ENCODE peak calls at places on chromosomes 2 and 18, in four cellular contexts. One of them, this sample, is unnamed.

GRCh38 chr2:231152800-231153557 is 28.1 kb upstream of the HTR2B start:
- DNase-seq in osteocyte: no peak
- DNase-seq in spleen: no peak
- DNase-seq in psoas muscle: no peak
- DNase-seq in this sample: no peak

GRCh38 chr18:21111351-21112139 is at the start of gene ROCK1:
- DNase-seq in osteocyte: peak; percentile 100
- DNase-seq in spleen: peak; percentile 100
- DNase-seq in psoas muscle: peak; percentile 100
- DNase-seq in this sample: peak; percentile 81

GRCh38 chr2:29106980-29107388 is 8.2 kb upstream of the CLIP4 start:
- DNase-seq in osteocyte: no peak
- DNase-seq in spleen: no peak
- DNase-seq in psoas muscle: no peak
- DNase-seq in this sample: no peak

GRCh38 chr2:161206491-161207032 is 46.3 kb downstream of the TANK start:
- DNase-seq in osteocyte: no peak
- DNase-seq in spleen: no peak
- DNase-seq in psoas muscle: no peak
- DNase-seq in this sample: no peak

GRCh38 chr2:144015655-144016245 is 504.2 kb downstream of the ZEB2 start:
- DNase-seq in osteocyte: no peak
- DNase-seq in spleen: no peak
- DNase-seq in psoas muscle: no peak
- DNase-seq in this sample: no peak

GRCh38 chr2:168686485-168687191 is 115.8 kb upstream of the NOSTRIN start:
- DNase-seq in osteocyte: no peak
- DNase-seq in spleen: no peak
- DNase-seq in psoas muscle: no peak
- DNase-seq in this sample: no peak

GRCh38 chr2:58606799-58607198 is 365.7 kb upstream of the FANCL start:
- DNase-seq in osteocyte: no peak
- DNase-seq in spleen: no peak
- DNase-seq in psoas muscle: no peak
- DNase-seq in this sample: no peak

GRCh38 chr2:88187038-88187676 is 17.0 kb downstream of the THNSL2 start:
- DNase-seq in osteocyte: no peak
- DNase-seq in spleen: no peak
- DNase-seq in psoas muscle: peak; percentile 85
- DNase-seq in this sample: no peak

GRCh38 chr18:35688757-35689156 is 107.2 kb downstream of the GALNT1 start:
- DNase-seq in osteocyte: no peak
- DNase-seq in spleen: no peak
- DNase-seq in psoas muscle: no peak
- DNase-seq in this sample: no peak

GRCh38 chr18:3612315-3612714 is 162.3 kb downstream of the TGIF1 start:
- DNase-seq in osteocyte: no peak
- DNase-seq in spleen: peak; percentile 6
- DNase-seq in psoas muscle: no peak
- DNase-seq in this sample: no peak

GRCh38 chr2:18593496-18593895 is 4.1 kb upstream of the NT5C1B start:
- DNase-seq in osteocyte: no peak
- DNase-seq in spleen: no peak
- DNase-seq in psoas muscle: no peak
- DNase-seq in this sample: no peak

GRCh38 chr2:101362777-101363176 is 24.5 kb downstream of the CREG2 start:
- DNase-seq in osteocyte: peak; percentile 6
- DNase-seq in spleen: no peak
- DNase-seq in psoas muscle: no peak
- DNase-seq in this sample: no peak

GRCh38 chr2:173205375-173205774 is 129.7 kb downstream of the MAP3K20 start:
- DNase-seq in osteocyte: no peak
- DNase-seq in spleen: no peak
- DNase-seq in psoas muscle: peak; percentile 91
- DNase-seq in this sample: no peak

GRCh38 chr18:38033282-38033681 is 467.7 kb upstream of the CELF4 start:
- DNase-seq in osteocyte: no peak
- DNase-seq in spleen: no peak
- DNase-seq in psoas muscle: no peak
- DNase-seq in this sample: no peak

GRCh38 chr2:109364212-109364611 is 235.2 kb downstream of the SH3RF3 start:
- DNase-seq in osteocyte: no peak
- DNase-seq in spleen: no peak
- DNase-seq in psoas muscle: no peak
- DNase-seq in this sample: no peak

GRCh38 chr2:9484533-9484932 is 10.2 kb downstream of the IAH1 start:
- DNase-seq in osteocyte: no peak
- DNase-seq in spleen: no peak
- DNase-seq in psoas muscle: no peak
- DNase-seq in this sample: no peak
- TF ChIP-seq CTCF in osteocyte: no peak
- TF ChIP-seq CTCF in spleen: no peak
- TF ChIP-seq CTCF in psoas muscle: no peak
- TF ChIP-seq CTCF in this sample: no peak

DNA sequence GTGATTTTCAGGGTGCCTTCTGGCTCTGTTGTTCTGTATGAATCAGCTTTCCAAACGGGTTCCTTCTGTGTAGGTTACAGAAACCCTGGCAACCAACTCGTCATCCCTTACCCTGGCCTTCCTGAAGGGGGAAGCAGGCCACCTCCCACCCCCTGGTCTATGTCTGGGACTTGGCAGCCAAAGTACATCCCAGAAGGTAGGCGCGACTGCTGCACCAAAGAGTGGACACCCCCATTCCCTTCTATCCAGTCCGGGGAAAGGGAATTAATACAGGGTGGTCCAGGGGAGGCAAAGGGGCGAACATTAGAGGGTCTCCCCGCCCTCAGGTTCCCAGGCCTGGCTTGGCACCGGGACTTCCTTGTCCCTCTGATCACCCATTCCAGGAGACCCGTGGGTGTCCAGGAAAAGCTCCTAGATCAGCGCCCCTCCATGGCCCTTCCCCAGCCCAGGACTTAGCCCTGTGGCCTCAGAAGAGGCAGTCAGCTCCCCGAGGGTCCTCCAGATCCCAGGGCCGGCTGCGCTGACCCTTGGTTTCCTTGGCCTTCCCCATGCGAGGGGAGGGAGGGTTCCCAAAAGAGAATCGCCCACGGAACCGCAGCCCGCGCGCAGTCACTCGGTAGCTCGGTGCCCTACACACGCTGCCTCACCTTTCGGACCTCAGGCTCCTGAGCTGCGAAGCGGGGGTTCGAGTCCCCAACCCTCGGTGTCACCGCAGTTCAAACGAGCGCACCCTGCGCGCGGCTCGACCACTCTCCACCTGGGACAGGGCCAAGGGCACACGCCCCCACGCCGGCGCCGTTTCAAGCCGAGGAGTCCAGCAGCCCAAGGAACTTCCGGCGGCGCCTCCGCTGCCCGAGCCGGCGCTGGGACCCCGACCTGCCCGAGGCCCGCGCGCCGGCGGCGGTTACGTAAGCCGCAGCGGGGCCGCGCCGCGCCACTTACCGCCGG is at the start of gene PER2:
- DNase-seq in osteocyte: no peak
- DNase-seq in spleen: peak; percentile 94
- DNase-seq in psoas muscle: peak; percentile 85
- DNase-seq in this sample: no peak
- TF ChIP-seq CTCF in osteocyte: peak; percentile 12
- TF ChIP-seq CTCF in spleen: no peak
- TF ChIP-seq CTCF in psoas muscle: no peak
- TF ChIP-seq CTCF in this sample: no peak

DNA sequence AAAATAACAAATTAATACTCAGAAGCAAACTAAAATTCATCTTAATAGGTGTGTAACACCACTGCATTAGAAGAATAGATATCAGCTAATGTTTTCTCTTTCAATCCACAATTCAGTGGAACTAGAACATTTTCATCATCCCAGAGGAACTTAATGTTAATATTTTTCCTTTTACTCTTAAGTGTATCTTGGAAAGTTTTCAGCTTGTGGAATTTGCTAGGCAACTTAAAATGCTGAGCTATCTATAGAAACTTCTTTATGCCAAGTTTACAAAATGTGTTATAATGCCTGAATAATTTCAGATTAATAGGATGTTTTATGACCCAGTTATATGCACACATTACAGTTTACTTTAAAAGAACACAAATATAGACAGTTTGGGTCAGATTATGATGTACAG is 86.6 kb upstream of the FAM237A start:
- DNase-seq in osteocyte: no peak
- DNase-seq in spleen: no peak
- DNase-seq in psoas muscle: no peak
- DNase-seq in this sample: no peak
- TF ChIP-seq CTCF in osteocyte: no peak
- TF ChIP-seq CTCF in spleen: no peak
- TF ChIP-seq CTCF in psoas muscle: no peak
- TF ChIP-seq CTCF in this sample: no peak

DNA sequence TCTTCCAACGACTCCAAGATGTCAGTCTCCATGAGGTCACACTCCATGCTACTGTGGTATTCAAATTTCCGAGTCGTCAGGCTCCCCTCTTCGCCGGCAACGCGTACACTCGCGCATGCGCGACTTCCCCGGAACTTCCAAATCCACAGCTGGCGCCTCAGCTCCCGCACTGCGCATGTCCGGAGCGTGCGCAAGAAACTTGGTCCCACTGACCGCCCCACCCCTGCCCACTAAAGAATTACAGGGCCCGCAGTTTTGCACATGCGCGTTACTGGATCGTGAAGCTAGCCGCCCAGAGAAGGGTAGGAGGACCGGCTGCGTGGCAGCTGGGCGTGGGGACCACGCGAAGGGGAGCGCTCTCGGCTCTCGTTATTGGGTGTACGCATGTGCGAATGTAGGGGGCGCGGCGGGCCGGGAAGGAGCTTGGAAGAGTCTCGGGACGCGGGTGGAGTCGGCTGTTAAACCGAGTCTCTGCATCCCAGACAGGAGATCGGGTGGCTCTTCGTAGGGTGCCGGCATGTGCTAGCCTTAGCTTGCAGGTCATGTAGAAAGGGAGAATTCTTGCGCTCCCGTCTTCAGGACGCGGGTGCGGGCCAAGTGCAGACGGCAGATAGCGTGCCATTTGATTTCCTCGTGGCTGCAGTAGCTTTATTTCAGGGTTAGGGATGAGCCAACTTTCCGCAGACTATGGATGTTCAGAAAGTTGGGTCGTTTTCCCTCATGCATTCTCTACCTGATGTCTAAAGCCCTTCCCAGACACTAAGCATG is at the start of gene FAM98A:
- DNase-seq in osteocyte: peak; percentile 100
- DNase-seq in spleen: peak; percentile 99
- DNase-seq in psoas muscle: peak; percentile 100
- DNase-seq in this sample: peak; percentile 89
- TF ChIP-seq CTCF in osteocyte: peak; percentile 34
- TF ChIP-seq CTCF in spleen: no peak
- TF ChIP-seq CTCF in psoas muscle: peak; percentile 12
- TF ChIP-seq CTCF in this sample: peak; percentile 16

GRCh38 chr18:22408059-22408458 is 9.7 kb downstream of the CTAGE1 start:
- DNase-seq in osteocyte: no peak
- DNase-seq in spleen: no peak
- DNase-seq in psoas muscle: no peak
- DNase-seq in this sample: no peak
- TF ChIP-seq CTCF in osteocyte: no peak
- TF ChIP-seq CTCF in spleen: no peak
- TF ChIP-seq CTCF in psoas muscle: no peak
- TF ChIP-seq CTCF in this sample: no peak

GRCh38 chr2:182784058-182784706 is 68.1 kb downstream of the DNAJC10 start:
- DNase-seq in osteocyte: no peak
- DNase-seq in spleen: no peak
- DNase-seq in psoas muscle: no peak
- DNase-seq in this sample: peak; percentile 21

GRCh38 chr2:182779323-182779722 is 63.3 kb downstream of the DNAJC10 start:
- DNase-seq in osteocyte: no peak
- DNase-seq in spleen: no peak
- DNase-seq in psoas muscle: no peak
- DNase-seq in this sample: no peak

GRCh38 chr2:182784777-182785176 is 68.7 kb downstream of the DNAJC10 start:
- DNase-seq in osteocyte: no peak
- DNase-seq in spleen: no peak
- DNase-seq in psoas muscle: no peak
- DNase-seq in this sample: no peak
- TF ChIP-seq CTCF in osteocyte: peak; percentile 73
- TF ChIP-seq CTCF in spleen: no peak
- TF ChIP-seq CTCF in psoas muscle: peak; percentile 63
- TF ChIP-seq CTCF in this sample: peak; percentile 60

DNA sequence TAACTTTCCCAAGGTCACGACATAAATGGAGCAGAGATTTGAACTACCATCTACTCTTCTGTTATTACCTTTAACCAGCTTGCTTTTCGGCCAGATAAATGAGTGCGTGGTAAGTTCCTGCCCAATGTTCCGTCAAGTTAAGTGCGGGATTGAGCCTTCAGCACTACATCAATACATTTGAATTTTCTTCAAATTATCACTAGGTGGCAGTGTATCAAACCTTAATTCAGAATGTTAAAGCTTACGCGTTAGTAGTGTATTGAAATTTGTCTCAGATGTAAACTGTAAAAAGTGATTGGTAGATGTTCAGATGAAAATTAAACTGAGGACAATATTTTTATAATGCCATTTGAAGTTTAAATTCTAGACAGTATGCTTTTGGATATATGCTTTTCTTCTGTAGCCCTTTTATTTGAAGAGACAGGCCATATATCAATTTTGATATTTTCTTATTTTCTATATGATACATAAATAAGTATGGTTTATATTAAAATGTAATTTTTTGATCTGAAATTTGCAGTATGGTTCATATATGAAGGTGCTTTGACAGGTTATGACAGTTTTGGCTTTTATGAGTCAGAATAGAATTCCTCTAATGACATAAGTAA is 681.3 kb downstream of the ADCYAP1 start:
- DNase-seq in osteocyte: no peak
- DNase-seq in spleen: no peak
- DNase-seq in psoas muscle: no peak
- DNase-seq in this sample: no peak
- TF ChIP-seq CTCF in osteocyte: peak; percentile 66
- TF ChIP-seq CTCF in spleen: no peak
- TF ChIP-seq CTCF in psoas muscle: peak; percentile 33
- TF ChIP-seq CTCF in this sample: peak; percentile 54

This sample was measured in LNCaP clone FGC.